ENCODE peak calls at places on chromosomes 12 and 14, in five cellular contexts. U, C, P, G and X are unnamed samples. For H3K36me3, the result is how much of the 10 kb centered on the place peaks cover.

GRCh38 chr12:64946132-64946829 is 121.8 kb downstream of the TBC1D30 start:
- DNase-seq in P (peak), C (no peak), U (no peak), G (no peak), X (no peak)

GRCh38 chr14:46259536-46259935 is 392.0 kb downstream of the RPL10L start:
- DNase-seq in U (no peak), C (no peak), G (no peak), P (no peak), X (no peak)

GRCh38 chr14:96160030-96160912 is 44.4 kb upstream of the BDKRB2 start:
- DNase-seq in G (no peak), P (no peak), U (no peak), C (no peak), X (no peak)

GRCh38 chr14:103066399-103066798 is 9.1 kb upstream of the CDC42BPB start:
- DNase-seq in G (no peak), U (no peak), P (peak), C (peak), X (no peak)

GRCh38 chr12:103495158-103495782 is 498 bp downstream of the C12orf42 start:
- DNase-seq in P (no peak), U (peak), G (peak), C (no peak), X (no peak)

GRCh38 chr12:116152268-116152667 is 125.2 kb downstream of the MED13L start:
- DNase-seq in G (no peak), U (no peak), C (no peak), P (no peak), X (peak)

GRCh38 chr12:50017047-50017446 is 8.2 kb downstream of the RACGAP1 start:
- DNase-seq in C (no peak), U (no peak), G (peak), P (peak), X (no peak)

GRCh38 chr14:102421366-102422057 is 58.8 kb downstream of the TECPR2 start:
- DNase-seq in U (no peak), P (no peak), C (no peak), G (no peak), X (no peak)

GRCh38 chr14:50011242-50011641 is 105.1 kb downstream of the VCPKMT start:
- DNase-seq in C (no peak), U (no peak), G (no peak), P (no peak), X (no peak)

GRCh38 chr12:121250359-121250758 is 40.4 kb downstream of the P2RX4 start:
- DNase-seq in G (peak), U (no peak), C (no peak), P (no peak), X (no peak)

GRCh38 chr14:41605550-41606248 is 977 bp upstream of the LRFN5 start:
- DNase-seq in G (no peak), P (no peak), U (no peak), C (no peak), X (no peak)

GRCh38 chr14:32697704-32698103 is 241.0 kb upstream of the NPAS3 start:
- DNase-seq in P (no peak), C (no peak), U (no peak), G (peak), X (peak)

GRCh38 chr14:56172074-56172473 is 53.9 kb downstream of the PELI2 start:
- DNase-seq in G (no peak), C (no peak), P (no peak), U (no peak), X (no peak)

GRCh38 chr12:89862511-89863331 is 154.1 kb upstream of the ATP2B1 start:
- DNase-seq in U (no peak), C (no peak), P (peak), G (no peak), X (no peak)

GRCh38 chr12:54017027-54017788 is 8.4 kb downstream of the HOXC8 start:
- DNase-seq in U (no peak), P (no peak), G (peak), C (no peak), X (no peak)

GRCh38 chr14:67541448-67542387 is 8.6 kb downstream of the PLEKHH1 start:
- DNase-seq in U (peak), P (no peak), C (no peak), G (no peak), X (no peak)

GRCh38 chr14:105891221-105891602 is 364.8 kb downstream of the TMEM121 start:
- DNase-seq in C (no peak), P (no peak), U (peak), G (no peak), X (no peak)

GRCh38 chr14:81589381-81590065 is 55.9 kb upstream of the SEL1L start:
- DNase-seq in C (no peak), U (peak), P (no peak), G (no peak), X (no peak)

GRCh38 chr12:109738878-109739665 is 25.4 kb downstream of the FAM222A start:
- DNase-seq in C (no peak), P (peak), G (no peak), U (no peak), X (no peak)

GRCh38 chr12:56013482-56013881 is 7.4 kb upstream of the IKZF4 start:
- DNase-seq in P (no peak), U (no peak), C (no peak), G (no peak), X (no peak)

GRCh38 chr12:103303484-103303883 is 192.3 kb downstream of the C12orf42 start:
- DNase-seq in G (no peak), C (no peak), U (no peak), P (no peak), X (no peak)

GRCh38 chr12:10873374-10873773 is 10.7 kb downstream of the PRH1 start:
- DNase-seq in C (no peak), G (no peak), U (no peak), P (no peak), X (no peak)

GRCh38 chr12:3600039-3600720 is 109.2 kb downstream of the PRMT8 start:
- DNase-seq in P (no peak), G (peak), C (no peak), U (peak), X (no peak)

GRCh38 chr14:48970995-48971394 is 615.2 kb downstream of the RPS29 start:
- DNase-seq in G (no peak), C (no peak), P (no peak), U (no peak), X (no peak)

GRCh38 chr14:61444215-61444768 is 122.9 kb downstream of the PRKCH start:
- DNase-seq in C (no peak), P (no peak), U (no peak), G (no peak), X (no peak)

GRCh38 chr12:109612975-109613502 is 39.4 kb downstream of the MVK start:
- DNase-seq in C (peak), U (peak), P (no peak), G (peak), X (no peak)

DNA sequence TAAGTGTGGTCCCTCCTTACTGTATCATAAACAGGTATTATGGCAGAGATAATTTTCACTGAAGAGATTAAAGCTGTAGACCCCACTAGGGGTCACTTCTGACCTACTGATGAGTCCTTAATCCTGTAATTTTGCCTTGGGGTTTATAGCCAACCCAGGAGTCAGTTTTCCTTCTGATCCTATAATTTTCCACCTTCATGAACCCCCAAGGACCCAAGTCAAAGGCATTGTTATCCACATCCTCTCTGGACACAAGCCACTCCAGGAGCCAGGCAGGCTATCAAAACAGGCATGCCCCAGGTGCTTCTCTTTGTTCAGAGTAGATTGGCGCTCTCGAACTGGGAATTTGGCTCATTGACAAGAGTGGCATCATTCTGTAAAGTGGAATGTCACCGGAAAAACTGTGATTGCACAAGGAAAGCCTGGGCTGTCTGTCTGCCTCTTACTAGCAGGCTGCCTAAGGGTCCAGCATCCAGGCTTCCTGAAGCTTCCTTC is 1523.3 kb upstream of the FLRT2 start:
- DNase-seq in U (no peak), P (no peak), G (no peak), C (no peak), X (no peak)
- TF ChIP-seq CTCF in U (no peak), P (no peak), G (no peak), C (no peak), X (no peak)

DNA sequence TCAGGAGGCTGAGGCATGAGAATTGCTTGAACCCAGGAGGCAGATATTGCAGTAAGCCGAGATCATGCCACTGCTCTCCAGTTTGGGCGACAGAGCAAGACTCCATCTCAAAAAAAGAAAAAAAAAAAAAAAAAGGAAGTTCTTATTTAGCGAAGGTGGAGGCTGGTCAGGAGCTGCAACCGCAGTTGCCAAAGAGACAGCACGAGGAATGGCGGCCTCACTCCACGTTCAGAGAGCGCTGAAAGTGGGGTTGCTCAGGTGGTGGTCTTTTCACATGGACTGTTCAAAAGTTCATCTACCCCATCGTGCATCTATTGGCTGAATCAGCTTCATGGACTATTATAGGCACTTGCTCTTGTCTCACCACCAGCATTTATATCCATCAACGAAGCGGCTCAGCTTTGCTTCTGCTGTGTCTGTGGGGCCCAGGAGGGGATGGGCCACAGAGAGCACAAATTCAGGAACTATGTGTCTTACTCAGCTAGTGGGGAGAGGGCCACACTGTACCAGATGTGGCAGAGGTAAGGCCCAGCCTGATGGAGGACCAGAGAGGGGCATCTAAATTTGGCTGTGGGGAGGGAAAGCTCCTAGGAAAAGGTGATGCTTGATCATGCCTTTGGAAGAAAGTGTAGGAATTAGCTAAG is 27.3 kb downstream of the SLC25A47 start:
- DNase-seq in P (no peak), C (no peak), G (no peak), U (no peak), X (no peak)
- H3K36me3 ChIP-seq in P (half or more), C (half or more), G (under half), U (half or more), X (under half)

GRCh38 chr12:6373022-6373787 is 2.2 kb downstream of the SCNN1A start:
- DNase-seq in G (no peak), C (no peak), U (no peak), P (no peak), X (no peak)
- TF ChIP-seq CTCF in G (no peak), C (no peak), U (no peak), P (no peak), X (no peak)

DNA sequence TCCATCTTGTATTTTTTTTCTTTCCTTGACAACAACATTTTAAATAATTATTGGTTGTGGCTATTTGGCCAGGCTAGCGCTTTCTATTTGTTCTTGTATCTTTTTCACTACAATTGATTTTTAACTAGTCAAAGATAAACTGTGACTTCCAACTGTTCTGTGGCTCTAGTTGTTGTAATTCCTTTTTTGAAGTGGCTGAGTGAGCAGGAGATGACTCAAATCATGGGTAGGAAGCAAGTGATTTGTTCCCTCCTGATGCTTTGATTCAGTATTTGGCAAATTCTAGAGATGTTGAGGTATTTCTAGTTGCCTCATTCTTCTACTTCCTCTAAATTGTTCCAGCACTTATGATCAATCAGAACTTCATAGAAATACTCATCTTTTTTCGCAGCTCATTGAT is 633.5 kb downstream of the RERGL start:
- DNase-seq in G (no peak), P (no peak), U (no peak), C (no peak), X (no peak)
- H3K36me3 ChIP-seq in G (under half), P (under half), U (under half), C (under half), X (under half)

GRCh38 chr12:62808166-62808879 is 126.6 kb downstream of the PPM1H start:
- DNase-seq in G (no peak), U (no peak), C (no peak), P (no peak), X (no peak)
- TF ChIP-seq CTCF in G (no peak), U (no peak), C (no peak), P (no peak), X (no peak)

GRCh38 chr14:74296037-74296467 is 6.7 kb downstream of the ABCD4 start:
- DNase-seq in C (peak), U (no peak), P (no peak), G (no peak), X (no peak)
- H3K36me3 ChIP-seq in C (half or more), U (under half), P (half or more), G (under half), X (under half)

GRCh38 chr14:34098045-34098984 is 147.4 kb upstream of the EGLN3 start:
- DNase-seq in P (no peak), C (peak), U (peak), G (peak), X (no peak)
- TF ChIP-seq CTCF in P (peak), C (peak), U (peak), G (peak), X (peak)

GRCh38 chr12:70745066-70745465 is 107.8 kb upstream of the PTPRB start:
- DNase-seq in U (no peak), G (no peak), P (no peak), C (no peak), X (no peak)
- H3K36me3 ChIP-seq in U (under half), G (under half), P (under half), C (under half), X (under half)

GRCh38 chr12:57637364-57637763 is 4.4 kb upstream of the B4GALNT1 start:
- DNase-seq in C (no peak), P (no peak), G (no peak), U (peak), X (no peak)
- TF ChIP-seq CTCF in C (no peak), P (no peak), G (no peak), U (no peak), X (no peak)

GRCh38 chr14:22159049-22159448 is 430.0 kb downstream of the DAD1 start:
- DNase-seq in G (peak), C (no peak), U (no peak), P (no peak), X (peak)

GRCh38 chr14:22168092-22168955 is 420.7 kb downstream of the DAD1 start:
- DNase-seq in U (no peak), C (peak), G (no peak), P (no peak), X (no peak)

GRCh38 chr14:22163051-22163450 is 426.0 kb downstream of the DAD1 start:
- DNase-seq in U (no peak), C (peak), P (no peak), G (no peak), X (no peak)

GRCh38 chr14:22159968-22160367 is 429.1 kb downstream of the DAD1 start:
- DNase-seq in U (no peak), G (no peak), C (no peak), P (no peak), X (no peak)

GRCh38 chr14:22164616-22165015 is 424.4 kb downstream of the DAD1 start:
- DNase-seq in P (no peak), G (peak), U (no peak), C (no peak), X (no peak)
- H3K36me3 ChIP-seq in P (under half), G (under half), U (under half), C (under half), X (under half)